ENCODE peak calls at places on chromosomes 12 and 14, in ten cellular contexts. One of them, this sample, is unnamed.

GRCh38 chr14:70585221-70585620 is 15.2 kb downstream of the MED6 start:
- DNase-seq in heart right ventricle: no peak
- DNase-seq in ovary: no peak
- DNase-seq in thoracic aorta: no peak
- DNase-seq in colonic mucosa: no peak
- DNase-seq in cardiac muscle cell: peak; percentile 1
- DNase-seq in IMR-90: peak; percentile 7
- DNase-seq in heart left ventricle: no peak
- DNase-seq in psoas muscle: no peak
- DNase-seq in PC-3: peak; percentile 11
- DNase-seq in this sample: no peak

GRCh38 chr12:77841467-77842054 is 10.9 kb downstream of the NAV3 start:
- DNase-seq in heart right ventricle: peak; percentile 40
- DNase-seq in ovary: no peak
- DNase-seq in thoracic aorta: no peak
- DNase-seq in colonic mucosa: no peak
- DNase-seq in cardiac muscle cell: peak; percentile 50
- DNase-seq in IMR-90: no peak
- DNase-seq in heart left ventricle: no peak
- DNase-seq in psoas muscle: no peak
- DNase-seq in PC-3: peak; percentile 19
- DNase-seq in this sample: no peak

GRCh38 chr12:46724020-46724419 is 101.8 kb downstream of the SLC38A4 start:
- DNase-seq in heart right ventricle: no peak
- DNase-seq in ovary: no peak
- DNase-seq in thoracic aorta: no peak
- DNase-seq in colonic mucosa: no peak
- DNase-seq in cardiac muscle cell: no peak
- DNase-seq in IMR-90: no peak
- DNase-seq in heart left ventricle: no peak
- DNase-seq in psoas muscle: no peak
- DNase-seq in PC-3: no peak
- DNase-seq in this sample: no peak

GRCh38 chr14:95514131-95515079 is 2.0 kb downstream of the SYNE3 start:
- DNase-seq in heart right ventricle: no peak
- DNase-seq in ovary: peak; percentile 28
- DNase-seq in thoracic aorta: no peak
- DNase-seq in colonic mucosa: no peak
- DNase-seq in cardiac muscle cell: no peak
- DNase-seq in IMR-90: no peak
- DNase-seq in heart left ventricle: no peak
- DNase-seq in psoas muscle: no peak
- DNase-seq in PC-3: no peak
- DNase-seq in this sample: no peak

GRCh38 chr12:70366581-70367267 is 634 bp downstream of the KCNMB4 start:
- DNase-seq in heart right ventricle: peak; percentile 9
- DNase-seq in ovary: peak; percentile 45
- DNase-seq in thoracic aorta: no peak
- DNase-seq in colonic mucosa: peak; percentile 37
- DNase-seq in cardiac muscle cell: peak; percentile 44
- DNase-seq in IMR-90: peak; percentile 31
- DNase-seq in heart left ventricle: peak; percentile 65
- DNase-seq in psoas muscle: peak; percentile 65
- DNase-seq in PC-3: peak; percentile 52
- DNase-seq in this sample: peak; percentile 70

GRCh38 chr12:94650143-94651056 is at the start of gene TMCC3:
- DNase-seq in heart right ventricle: peak; percentile 22
- DNase-seq in ovary: peak; percentile 74
- DNase-seq in thoracic aorta: no peak
- DNase-seq in colonic mucosa: peak; percentile 65
- DNase-seq in cardiac muscle cell: peak; percentile 65
- DNase-seq in IMR-90: no peak
- DNase-seq in heart left ventricle: peak; percentile 77
- DNase-seq in psoas muscle: peak; percentile 86
- DNase-seq in PC-3: peak; percentile 68
- DNase-seq in this sample: peak; percentile 29

GRCh38 chr14:53501361-53502320 is 348.5 kb upstream of the DDHD1 start:
- DNase-seq in heart right ventricle: no peak
- DNase-seq in ovary: no peak
- DNase-seq in thoracic aorta: no peak
- DNase-seq in colonic mucosa: no peak
- DNase-seq in cardiac muscle cell: peak; percentile 9
- DNase-seq in IMR-90: peak; percentile 93
- DNase-seq in heart left ventricle: no peak
- DNase-seq in psoas muscle: no peak
- DNase-seq in PC-3: no peak
- DNase-seq in this sample: no peak

GRCh38 chr12:78473136-78473535 is 391.4 kb upstream of the SYT1 start:
- DNase-seq in heart right ventricle: no peak
- DNase-seq in ovary: no peak
- DNase-seq in thoracic aorta: no peak
- DNase-seq in colonic mucosa: no peak
- DNase-seq in cardiac muscle cell: peak; percentile 32
- DNase-seq in IMR-90: peak; percentile 56
- DNase-seq in heart left ventricle: no peak
- DNase-seq in psoas muscle: no peak
- DNase-seq in PC-3: peak; percentile 38
- DNase-seq in this sample: no peak

GRCh38 chr12:6338955-6339761 is 2.7 kb downstream of the TNFRSF1A start:
- DNase-seq in heart right ventricle: no peak
- DNase-seq in ovary: no peak
- DNase-seq in thoracic aorta: no peak
- DNase-seq in colonic mucosa: no peak
- DNase-seq in cardiac muscle cell: peak; percentile 32
- DNase-seq in IMR-90: no peak
- DNase-seq in heart left ventricle: no peak
- DNase-seq in psoas muscle: no peak
- DNase-seq in PC-3: no peak
- DNase-seq in this sample: no peak

GRCh38 chr12:6341439-6342139 is at the start of gene TNFRSF1A:
- DNase-seq in heart right ventricle: peak; percentile 86
- DNase-seq in ovary: peak; percentile 77
- DNase-seq in thoracic aorta: no peak
- DNase-seq in colonic mucosa: peak; percentile 84
- DNase-seq in cardiac muscle cell: peak; percentile 93
- DNase-seq in IMR-90: peak; percentile 85
- DNase-seq in heart left ventricle: peak; percentile 86
- DNase-seq in psoas muscle: peak; percentile 85
- DNase-seq in PC-3: peak; percentile 61
- DNase-seq in this sample: peak; percentile 80

GRCh38 chr12:6340745-6341438 is 984 bp downstream of the TNFRSF1A start:
- DNase-seq in heart right ventricle: no peak
- DNase-seq in ovary: no peak
- DNase-seq in thoracic aorta: no peak
- DNase-seq in colonic mucosa: no peak
- DNase-seq in cardiac muscle cell: no peak
- DNase-seq in IMR-90: no peak
- DNase-seq in heart left ventricle: no peak
- DNase-seq in psoas muscle: peak; percentile 67
- DNase-seq in PC-3: no peak
- DNase-seq in this sample: no peak

GRCh38 chr12:6343518-6343917 is 1.6 kb upstream of the TNFRSF1A start:
- DNase-seq in heart right ventricle: no peak
- DNase-seq in ovary: no peak
- DNase-seq in thoracic aorta: no peak
- DNase-seq in colonic mucosa: no peak
- DNase-seq in cardiac muscle cell: no peak
- DNase-seq in IMR-90: no peak
- DNase-seq in heart left ventricle: no peak
- DNase-seq in psoas muscle: no peak
- DNase-seq in PC-3: no peak
- DNase-seq in this sample: no peak

DNA sequence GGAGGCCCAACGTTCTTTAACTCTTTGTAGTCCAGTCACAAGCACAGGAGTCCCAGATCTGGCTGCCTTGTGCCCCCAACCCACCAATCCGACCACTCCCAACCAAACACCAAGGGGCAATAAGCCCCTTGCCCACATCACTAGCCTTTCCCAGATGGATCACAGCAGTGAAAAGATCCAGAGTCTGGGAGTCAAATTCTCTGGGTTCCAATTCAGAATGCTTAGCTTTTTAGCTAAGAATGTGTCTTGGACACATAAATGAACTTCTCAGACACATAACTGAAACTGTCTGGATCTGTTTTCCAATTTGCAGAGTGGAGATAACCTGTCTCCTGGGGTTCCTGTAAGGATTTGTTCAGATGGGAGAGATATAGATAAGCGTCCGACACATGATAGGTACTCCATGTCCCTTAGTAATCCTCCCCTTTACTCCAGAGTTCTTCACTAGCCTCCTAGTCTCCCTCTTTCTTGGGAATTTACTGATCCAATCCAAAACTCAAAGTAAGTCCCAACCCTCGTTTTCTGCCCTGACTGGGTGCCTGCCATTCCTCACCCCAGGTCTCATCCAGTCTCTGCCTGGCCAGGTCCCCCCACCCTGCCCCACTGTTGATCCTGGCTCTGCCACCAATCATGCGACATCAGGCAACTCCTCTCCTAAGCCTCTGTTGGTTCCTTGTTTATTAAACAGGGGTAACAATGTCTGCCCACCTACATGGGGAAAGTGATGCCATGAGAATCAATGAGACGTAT is 439 bp upstream of the TNFRSF1A start:
- DNase-seq in heart right ventricle: no peak
- DNase-seq in ovary: no peak
- DNase-seq in thoracic aorta: no peak
- DNase-seq in colonic mucosa: no peak
- DNase-seq in cardiac muscle cell: no peak
- DNase-seq in IMR-90: no peak
- DNase-seq in heart left ventricle: no peak
- DNase-seq in psoas muscle: no peak
- DNase-seq in PC-3: no peak
- DNase-seq in this sample: no peak
- H3K4me1 ChIP-seq in heart right ventricle: peaks cover 60% of the 10 kb centered on the region
- H3K4me1 ChIP-seq in ovary: peaks cover 27% of the 10 kb centered on the region
- H3K4me1 ChIP-seq in thoracic aorta: peaks cover 33% of the 10 kb centered on the region
- H3K4me1 ChIP-seq in colonic mucosa: peaks cover 3% of the 10 kb centered on the region
- H3K4me1 ChIP-seq in cardiac muscle cell: peaks cover 32% of the 10 kb centered on the region
- H3K4me1 ChIP-seq in IMR-90: peaks cover 39% of the 10 kb centered on the region
- H3K4me1 ChIP-seq in heart left ventricle: peaks cover 64% of the 10 kb centered on the region
- H3K4me1 ChIP-seq in psoas muscle: peaks cover 40% of the 10 kb centered on the region
- H3K4me1 ChIP-seq in PC-3: peaks cover 53% of the 10 kb centered on the region
- H3K4me1 ChIP-seq in this sample: peaks cover 17% of the 10 kb centered on the region

GRCh38 chr14:41586237-41586636 is 20.4 kb upstream of the LRFN5 start:
- DNase-seq in heart right ventricle: no peak
- DNase-seq in ovary: no peak
- DNase-seq in thoracic aorta: no peak
- DNase-seq in colonic mucosa: no peak
- DNase-seq in cardiac muscle cell: peak; percentile 26
- DNase-seq in IMR-90: no peak
- DNase-seq in heart left ventricle: no peak
- DNase-seq in psoas muscle: no peak
- DNase-seq in PC-3: peak; percentile 18
- DNase-seq in this sample: no peak
- H3K4me3 ChIP-seq in heart right ventricle: no peak overlapping the region
- H3K4me3 ChIP-seq in ovary: no peak overlapping the region
- H3K4me3 ChIP-seq in thoracic aorta: no peak overlapping the region
- H3K4me3 ChIP-seq in colonic mucosa: no peak overlapping the region
- H3K4me3 ChIP-seq in cardiac muscle cell: no peak overlapping the region
- H3K4me3 ChIP-seq in IMR-90: no peak overlapping the region
- H3K4me3 ChIP-seq in heart left ventricle: no peak overlapping the region
- H3K4me3 ChIP-seq in psoas muscle: no peak overlapping the region
- H3K4me3 ChIP-seq in PC-3: no peak overlapping the region
- H3K4me3 ChIP-seq in this sample: no peak overlapping the region

GRCh38 chr12:100498141-100498540 is 24.5 kb downstream of the NR1H4 start:
- DNase-seq in heart right ventricle: no peak
- DNase-seq in ovary: no peak
- DNase-seq in thoracic aorta: no peak
- DNase-seq in colonic mucosa: no peak
- DNase-seq in cardiac muscle cell: no peak
- DNase-seq in IMR-90: no peak
- DNase-seq in heart left ventricle: no peak
- DNase-seq in psoas muscle: no peak
- DNase-seq in PC-3: no peak
- DNase-seq in this sample: no peak

GRCh38 chr12:100494026-100494425 is 20.4 kb downstream of the NR1H4 start:
- DNase-seq in heart right ventricle: no peak
- DNase-seq in ovary: no peak
- DNase-seq in thoracic aorta: no peak
- DNase-seq in colonic mucosa: no peak
- DNase-seq in cardiac muscle cell: no peak
- DNase-seq in IMR-90: no peak
- DNase-seq in heart left ventricle: no peak
- DNase-seq in psoas muscle: no peak
- DNase-seq in PC-3: no peak
- DNase-seq in this sample: no peak

GRCh38 chr12:100503228-100503628 is 29.6 kb downstream of the NR1H4 start:
- DNase-seq in heart right ventricle: no peak
- DNase-seq in ovary: no peak
- DNase-seq in thoracic aorta: no peak
- DNase-seq in colonic mucosa: no peak
- DNase-seq in cardiac muscle cell: no peak
- DNase-seq in IMR-90: no peak
- DNase-seq in heart left ventricle: no peak
- DNase-seq in psoas muscle: no peak
- DNase-seq in PC-3: no peak
- DNase-seq in this sample: no peak

GRCh38 chr12:100497105-100497795 is 23.6 kb downstream of the NR1H4 start:
- DNase-seq in heart right ventricle: no peak
- DNase-seq in ovary: no peak
- DNase-seq in thoracic aorta: no peak
- DNase-seq in colonic mucosa: no peak
- DNase-seq in cardiac muscle cell: no peak
- DNase-seq in IMR-90: no peak
- DNase-seq in heart left ventricle: no peak
- DNase-seq in psoas muscle: no peak
- DNase-seq in PC-3: no peak
- DNase-seq in this sample: peak; percentile 10

GRCh38 chr12:100499416-100499815 is 25.8 kb downstream of the NR1H4 start:
- DNase-seq in heart right ventricle: no peak
- DNase-seq in ovary: no peak
- DNase-seq in thoracic aorta: no peak
- DNase-seq in colonic mucosa: no peak
- DNase-seq in cardiac muscle cell: no peak
- DNase-seq in IMR-90: no peak
- DNase-seq in heart left ventricle: no peak
- DNase-seq in psoas muscle: no peak
- DNase-seq in PC-3: no peak
- DNase-seq in this sample: no peak
- TF ChIP-seq CTCF in heart right ventricle: no peak
- TF ChIP-seq CTCF in ovary: no peak
- TF ChIP-seq CTCF in thoracic aorta: no peak
- TF ChIP-seq CTCF in colonic mucosa: no peak
- TF ChIP-seq CTCF in cardiac muscle cell: no peak
- TF ChIP-seq CTCF in IMR-90: no peak
- TF ChIP-seq CTCF in heart left ventricle: no peak
- TF ChIP-seq CTCF in psoas muscle: no peak
- TF ChIP-seq CTCF in PC-3: no peak
- TF ChIP-seq CTCF in this sample: no peak

GRCh38 chr12:62261876-62262275 is 1.7 kb downstream of the USP15 start:
- DNase-seq in heart right ventricle: no peak
- DNase-seq in ovary: no peak
- DNase-seq in thoracic aorta: no peak
- DNase-seq in colonic mucosa: no peak
- DNase-seq in cardiac muscle cell: no peak
- DNase-seq in IMR-90: no peak
- DNase-seq in heart left ventricle: no peak
- DNase-seq in psoas muscle: no peak
- DNase-seq in PC-3: no peak
- DNase-seq in this sample: no peak

GRCh38 chr12:62259311-62259992 is 752 bp upstream of the USP15 start:
- DNase-seq in heart right ventricle: no peak
- DNase-seq in ovary: no peak
- DNase-seq in thoracic aorta: no peak
- DNase-seq in colonic mucosa: peak; percentile 23
- DNase-seq in cardiac muscle cell: no peak
- DNase-seq in IMR-90: no peak
- DNase-seq in heart left ventricle: no peak
- DNase-seq in psoas muscle: no peak
- DNase-seq in PC-3: peak; percentile 6
- DNase-seq in this sample: no peak

GRCh38 chr12:62260733-62261683 is 804 bp downstream of the USP15 start:
- DNase-seq in heart right ventricle: peak; percentile 17
- DNase-seq in ovary: no peak
- DNase-seq in thoracic aorta: no peak
- DNase-seq in colonic mucosa: peak; percentile 53
- DNase-seq in cardiac muscle cell: peak; percentile 50
- DNase-seq in IMR-90: peak; percentile 41
- DNase-seq in heart left ventricle: no peak
- DNase-seq in psoas muscle: no peak
- DNase-seq in PC-3: peak; percentile 44
- DNase-seq in this sample: no peak

GRCh38 chr12:62258231-62258630 is 2.0 kb upstream of the USP15 start:
- DNase-seq in heart right ventricle: no peak
- DNase-seq in ovary: no peak
- DNase-seq in thoracic aorta: no peak
- DNase-seq in colonic mucosa: no peak
- DNase-seq in cardiac muscle cell: no peak
- DNase-seq in IMR-90: no peak
- DNase-seq in heart left ventricle: no peak
- DNase-seq in psoas muscle: no peak
- DNase-seq in PC-3: no peak
- DNase-seq in this sample: no peak

GRCh38 chr12:62259993-62260732 is at the start of gene USP15:
- DNase-seq in heart right ventricle: peak; percentile 97
- DNase-seq in ovary: peak; percentile 98
- DNase-seq in thoracic aorta: peak; percentile 75
- DNase-seq in colonic mucosa: peak; percentile 95
- DNase-seq in cardiac muscle cell: peak; percentile 99
- DNase-seq in IMR-90: peak; percentile 97
- DNase-seq in heart left ventricle: peak; percentile 99
- DNase-seq in psoas muscle: peak; percentile 99
- DNase-seq in PC-3: peak; percentile 95
- DNase-seq in this sample: peak; percentile 97
- H3K4me1 ChIP-seq in heart right ventricle: peaks cover 45% of the 10 kb centered on the region
- H3K4me1 ChIP-seq in ovary: peaks cover 8% of the 10 kb centered on the region
- H3K4me1 ChIP-seq in thoracic aorta: peaks cover 33% of the 10 kb centered on the region
- H3K4me1 ChIP-seq in colonic mucosa: peaks cover 13% of the 10 kb centered on the region
- H3K4me1 ChIP-seq in cardiac muscle cell: peaks cover 14% of the 10 kb centered on the region
- H3K4me1 ChIP-seq in IMR-90: no peaks in the 10 kb centered on the region
- H3K4me1 ChIP-seq in heart left ventricle: peaks cover 44% of the 10 kb centered on the region
- H3K4me1 ChIP-seq in psoas muscle: peaks cover 39% of the 10 kb centered on the region
- H3K4me1 ChIP-seq in PC-3: peaks cover 23% of the 10 kb centered on the region
- H3K4me1 ChIP-seq in this sample: peaks cover 38% of the 10 kb centered on the region

This sample was measured in pancreas.